ENCODE peak calls at places on chromosomes 1 and 21, in ten cellular contexts. M is WTC11, B is brain microvascular endothelial cell, R is nephron progenitor cell, K is lower leg skin, N is cardiac muscle cell, L is stomach, S is upper lobe of right lung, T is A673, P is heart right ventricle. A is an unnamed sample.

GRCh38 chr1:200351826-200352549 is 57.8 kb downstream of the ZNF281 start:
- DNase-seq in M (no peak), B (peak; percentile 95), R (no peak), K (no peak), N (no peak), L (no peak), S (no peak), T (no peak), P (no peak), A (no peak)

GRCh38 chr1:153395776-153396175 is 4.9 kb upstream of the S100A8 start:
- DNase-seq in M (no peak), B (no peak), R (no peak), K (no peak), N (no peak), L (no peak), S (no peak), T (no peak), P (no peak), A (no peak)

GRCh38 chr1:159925713-159926066 is 383 bp upstream of the TAGLN2 start:
- DNase-seq in M (no peak), B (no peak), R (no peak), K (no peak), N (no peak), L (no peak), S (no peak), T (no peak), P (peak; percentile 25), A (no peak)

GRCh38 chr1:234731371-234732085 is 121.5 kb upstream of the IRF2BP2 start:
- DNase-seq in M (no peak), B (peak; percentile 81), R (no peak), K (no peak), N (no peak), L (no peak), S (no peak), T (no peak), P (no peak), A (no peak)

GRCh38 chr1:155976062-155976912 is 2.1 kb downstream of the ARHGEF2 start:
- DNase-seq in M (peak; percentile 41), B (peak; percentile 20), R (peak; percentile 33), K (peak; percentile 68), N (no peak), L (peak; percentile 59), S (peak; percentile 83), T (peak; percentile 82), P (peak; percentile 72), A (no peak)

GRCh38 chr21:44989943-44990780 is 50.3 kb downstream of the SLX9 start:
- DNase-seq in M (no peak), B (no peak), R (no peak), K (no peak), N (peak; percentile 62), L (no peak), S (no peak), T (no peak), P (peak; percentile 41), A (no peak)

GRCh38 chr1:74946389-74946788 is 187.8 kb upstream of the LHX8 start:
- DNase-seq in M (no peak), B (no peak), R (no peak), K (no peak), N (no peak), L (no peak), S (no peak), T (no peak), P (no peak), A (no peak)

GRCh38 chr1:201456499-201457309 is 12.3 kb downstream of the PHLDA3 start:
- DNase-seq in M (no peak), B (peak; percentile 94), R (no peak), K (peak; percentile 85), N (no peak), L (no peak), S (peak; percentile 76), T (peak; percentile 89), P (peak; percentile 43), A (no peak)

GRCh38 chr1:47184771-47185677 is 4.8 kb downstream of the PDZK1IP1 start:
- DNase-seq in M (no peak), B (no peak), R (no peak), K (no peak), N (no peak), L (peak; percentile 10), S (peak; percentile 44), T (no peak), P (no peak), A (no peak)

GRCh38 chr1:171257207-171258052 is 9.1 kb downstream of the FMO1 start:
- DNase-seq in M (no peak), B (no peak), R (no peak), K (peak; percentile 80), N (no peak), L (peak; percentile 43), S (no peak), T (peak; percentile 39), P (no peak), A (no peak)

GRCh38 chr1:59704721-59705120 is 110.0 kb upstream of the HOOK1 start:
- DNase-seq in M (no peak), B (no peak), R (no peak), K (no peak), N (no peak), L (no peak), S (no peak), T (no peak), P (no peak), A (no peak)

GRCh38 chr1:89912073-89912472 is 82.8 kb upstream of the ZNF326 start:
- DNase-seq in M (no peak), B (no peak), R (no peak), K (no peak), N (no peak), L (no peak), S (no peak), T (no peak), P (no peak), A (no peak)

GRCh38 chr21:45562965-45563364 is 20.7 kb upstream of the SLC19A1 start:
- DNase-seq in M (no peak), B (no peak), R (no peak), K (no peak), N (no peak), L (no peak), S (no peak), T (no peak), P (no peak), A (no peak)

GRCh38 chr1:183168308-183168707 is 17.8 kb upstream of the LAMC2 start:
- DNase-seq in M (no peak), B (no peak), R (no peak), K (no peak), N (no peak), L (no peak), S (no peak), T (no peak), P (no peak), A (no peak)

GRCh38 chr1:53329183-53329544 is 1.3 kb upstream of the LRP8 start:
- DNase-seq in M (no peak), B (no peak), R (no peak), K (no peak), N (no peak), L (no peak), S (peak; percentile 61), T (no peak), P (no peak), A (no peak)

GRCh38 chr1:232793944-232794343 is 11.3 kb upstream of the MAP10 start:
- DNase-seq in M (no peak), B (peak; percentile 65), R (no peak), K (no peak), N (no peak), L (no peak), S (no peak), T (peak; percentile 97), P (no peak), A (no peak)
- TF ChIP-seq CTCF in M (no peak), B (peak; percentile 41), R (no peak), K (no peak), N (no peak), L (no peak), S (no peak), T (peak; percentile 32), P (no peak), A (no peak)

DNA sequence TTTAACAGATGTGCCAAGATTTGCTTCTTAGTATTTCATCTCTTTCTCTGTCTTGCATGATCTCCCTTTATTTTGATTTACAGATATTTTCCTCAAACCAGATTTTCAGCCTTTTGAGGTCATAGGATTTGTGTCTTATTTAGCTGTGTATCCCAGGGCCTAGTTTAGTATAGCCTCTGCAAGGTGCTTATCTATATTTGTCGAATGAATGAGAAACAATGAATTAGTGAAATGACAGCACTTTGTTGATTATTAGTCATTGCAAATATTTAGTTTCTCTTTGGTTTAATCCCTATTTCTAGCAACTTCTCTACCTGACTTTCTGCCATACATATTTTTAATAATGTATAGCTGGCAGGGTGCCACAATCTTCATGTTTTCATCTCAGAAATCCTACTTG is 169.1 kb downstream of the LMO4 start:
- DNase-seq in M (no peak), B (no peak), R (no peak), K (no peak), N (no peak), L (no peak), S (no peak), T (no peak), P (no peak), A (no peak)
- TF ChIP-seq CTCF in M (no peak), B (no peak), R (no peak), K (no peak), N (no peak), L (no peak), S (no peak), T (no peak), P (no peak), A (no peak)

GRCh38 chr1:32291145-32291707 is 657 bp upstream of the HDAC1 start:
- DNase-seq in M (no peak), B (no peak), R (no peak), K (no peak), N (no peak), L (no peak), S (no peak), T (peak; percentile 80), P (no peak), A (no peak)
- TF ChIP-seq CTCF in M (no peak), B (no peak), R (no peak), K (no peak), N (no peak), L (no peak), S (no peak), T (no peak), P (no peak), A (no peak)

GRCh38 chr1:167425482-167425881 is 92.8 kb downstream of the CD247 start:
- DNase-seq in M (no peak), B (no peak), R (no peak), K (no peak), N (no peak), L (no peak), S (no peak), T (no peak), P (no peak), A (no peak)

GRCh38 chr1:167427843-167428242 is 90.5 kb downstream of the CD247 start:
- DNase-seq in M (no peak), B (no peak), R (no peak), K (no peak), N (no peak), L (no peak), S (no peak), T (no peak), P (no peak), A (no peak)

GRCh38 chr1:167420510-167420909 is 97.8 kb downstream of the CD247 start:
- DNase-seq in M (no peak), B (no peak), R (no peak), K (no peak), N (no peak), L (no peak), S (no peak), T (no peak), P (no peak), A (no peak)

GRCh38 chr1:167426716-167427115 is 91.6 kb downstream of the CD247 start:
- DNase-seq in M (no peak), B (no peak), R (no peak), K (no peak), N (no peak), L (no peak), S (no peak), T (no peak), P (no peak), A (no peak)

GRCh38 chr1:167424038-167424619 is 94.2 kb downstream of the CD247 start:
- DNase-seq in M (no peak), B (no peak), R (no peak), K (no peak), N (no peak), L (no peak), S (no peak), T (no peak), P (no peak), A (no peak)
- TF ChIP-seq CTCF in M (no peak), B (no peak), R (no peak), K (no peak), N (no peak), L (no peak), S (no peak), T (no peak), P (no peak), A (no peak)